ENCODE peak calls at places on chromosomes 4 and X, in seven cellular contexts. Q is neural progenitor cell, P is small intestine, C is AG04450, W is breast epithelium, D is AG09309, L is lower lobe of right lung. Y is an unnamed sample.

GRCh38 chr4:182289809-182290208 is 46.6 kb downstream of the TENM3 start:
- DNase-seq in D (no peak), C (no peak), L (no peak), W (no peak), Q (no peak), P (no peak), Y (no peak)

GRCh38 chrX:132480581-132481203 is 8.1 kb downstream of the MBNL3 start:
- DNase-seq in L (peak; percentile 50), Q (no peak), W (no peak), C (no peak), D (peak; percentile 73), P (peak; percentile 75), Y (no peak)

GRCh38 chrX:103250977-103251376 is 4.0 kb downstream of the TCEAL8 start:
- DNase-seq in Q (no peak), W (no peak), L (no peak), D (no peak), P (no peak), C (no peak), Y (no peak)

GRCh38 chrX:71619193-71619592 is 882 bp upstream of the CXCR3 start:
- DNase-seq in L (no peak), D (no peak), P (no peak), W (no peak), Q (no peak), C (no peak), Y (no peak)

GRCh38 chrX:51836823-51837222 is 56.6 kb upstream of the MAGED1 start:
- DNase-seq in L (no peak), W (no peak), D (no peak), C (no peak), Q (no peak), P (peak; percentile 13), Y (no peak)

GRCh38 chrX:118528089-118528753 is 32.6 kb downstream of the DOCK11 start:
- DNase-seq in L (no peak), D (no peak), Q (no peak), P (peak; percentile 25), C (no peak), W (no peak), Y (no peak)

GRCh38 chr4:149343614-149344013 is 472.0 kb downstream of the IQCM start:
- DNase-seq in C (no peak), Q (no peak), P (no peak), L (no peak), W (no peak), D (no peak), Y (no peak)

GRCh38 chr4:54099959-54100606 is at the start of gene GSX2:
- DNase-seq in P (no peak), Q (peak; percentile 54), D (no peak), C (no peak), W (no peak), L (no peak), Y (no peak)

GRCh38 chr4:52701207-52701606 is 42.1 kb upstream of the USP46 start:
- DNase-seq in Q (no peak), C (no peak), D (no peak), L (no peak), P (no peak), W (no peak), Y (no peak)

GRCh38 chr4:15544196-15544730 is 74.6 kb downstream of the CC2D2A start:
- DNase-seq in P (no peak), L (no peak), W (no peak), D (no peak), Q (peak; percentile 17), C (no peak), Y (no peak)

GRCh38 chr4:18480928-18481327 is 459.4 kb upstream of the LCORL start:
- DNase-seq in L (no peak), W (no peak), D (no peak), Q (no peak), P (peak; percentile 12), C (no peak), Y (no peak)

GRCh38 chrX:153644356-153645125 is 2.5 kb upstream of the DUSP9 start:
- DNase-seq in W (no peak), D (no peak), C (no peak), P (no peak), L (no peak), Q (peak; percentile 60), Y (no peak)

DNA sequence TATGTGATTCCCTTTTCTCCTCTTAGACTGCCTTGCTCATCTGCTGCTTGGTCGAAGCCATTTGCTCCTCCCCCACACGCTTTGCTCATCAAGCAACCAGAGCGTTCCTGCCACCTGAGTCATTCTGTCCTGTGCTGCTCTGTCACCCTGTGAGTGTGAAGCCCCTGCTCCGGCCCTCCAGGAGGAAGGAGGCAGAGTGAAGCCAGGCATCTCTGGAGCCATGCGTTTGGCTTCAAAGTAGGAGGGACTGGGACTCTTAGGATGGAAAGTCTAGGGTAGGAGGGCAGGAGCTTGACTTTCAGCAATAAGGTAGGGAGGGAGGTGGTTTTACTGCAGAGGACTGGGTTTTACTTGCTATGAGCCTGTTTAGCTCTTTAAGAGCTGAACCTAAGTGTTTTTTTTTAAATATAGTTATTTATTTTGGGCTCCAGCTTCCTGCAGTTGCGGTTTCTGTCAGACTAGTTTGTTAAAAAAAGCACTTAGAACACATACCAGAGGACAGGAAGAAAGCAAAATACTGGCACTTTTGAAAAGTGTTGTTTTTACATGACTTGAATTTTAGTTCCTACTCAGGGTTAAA is 63.6 kb downstream of the SPINK2 start:
- DNase-seq in D (peak; percentile 48), P (peak; percentile 65), L (peak; percentile 65), Q (peak; percentile 63), W (peak; percentile 75), C (peak; percentile 70), Y (peak; percentile 73)
- H3K4me3 ChIP-seq in D (no peak overlapping the region), P (no peak overlapping the region), L (peak overlapping the region; percentile 14), Q (no peak overlapping the region), W (no peak overlapping the region), C (peak overlapping the region; percentile 25), Y (no peak overlapping the region)

DNA sequence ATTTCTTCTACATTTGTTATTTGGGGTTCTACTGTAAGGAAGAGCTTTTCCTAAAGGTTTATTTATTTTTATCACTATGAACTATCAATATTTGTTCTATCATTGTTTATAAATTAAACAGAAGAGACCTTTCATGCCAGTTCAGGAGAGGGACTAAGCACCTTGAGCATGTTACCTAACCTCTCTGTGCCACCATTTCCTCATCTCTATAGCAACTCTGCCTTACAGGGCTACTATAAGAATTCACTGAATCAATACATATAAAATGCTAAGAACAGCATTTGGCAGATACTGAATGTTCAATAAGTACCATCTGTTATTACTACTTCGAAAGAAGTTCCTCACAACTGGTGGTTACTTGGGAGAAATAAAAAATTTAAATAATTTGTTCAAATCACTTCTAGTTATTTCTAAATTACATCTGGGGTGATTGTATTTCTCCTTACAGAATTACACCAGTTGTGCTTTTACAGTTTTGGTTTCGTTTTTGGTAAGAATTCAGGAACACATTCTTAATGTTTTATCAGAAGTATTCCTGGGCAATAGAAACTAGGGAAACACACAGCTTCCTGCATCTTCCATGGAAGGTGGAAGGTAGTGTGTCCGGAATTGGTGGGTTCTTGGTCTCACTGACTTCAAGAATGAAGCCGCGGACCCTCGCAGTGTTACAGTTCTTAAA is 32.9 kb downstream of the EREG start:
- DNase-seq in W (no peak), L (no peak), D (no peak), Q (no peak), P (peak; percentile 65), C (no peak), Y (no peak)
- H3K4me3 ChIP-seq in W (peak overlapping the region; percentile 31), L (peak overlapping the region; percentile 43), D (no peak overlapping the region), Q (no peak overlapping the region), P (peak overlapping the region; percentile 26), C (no peak overlapping the region), Y (peak overlapping the region; percentile 46)

DNA sequence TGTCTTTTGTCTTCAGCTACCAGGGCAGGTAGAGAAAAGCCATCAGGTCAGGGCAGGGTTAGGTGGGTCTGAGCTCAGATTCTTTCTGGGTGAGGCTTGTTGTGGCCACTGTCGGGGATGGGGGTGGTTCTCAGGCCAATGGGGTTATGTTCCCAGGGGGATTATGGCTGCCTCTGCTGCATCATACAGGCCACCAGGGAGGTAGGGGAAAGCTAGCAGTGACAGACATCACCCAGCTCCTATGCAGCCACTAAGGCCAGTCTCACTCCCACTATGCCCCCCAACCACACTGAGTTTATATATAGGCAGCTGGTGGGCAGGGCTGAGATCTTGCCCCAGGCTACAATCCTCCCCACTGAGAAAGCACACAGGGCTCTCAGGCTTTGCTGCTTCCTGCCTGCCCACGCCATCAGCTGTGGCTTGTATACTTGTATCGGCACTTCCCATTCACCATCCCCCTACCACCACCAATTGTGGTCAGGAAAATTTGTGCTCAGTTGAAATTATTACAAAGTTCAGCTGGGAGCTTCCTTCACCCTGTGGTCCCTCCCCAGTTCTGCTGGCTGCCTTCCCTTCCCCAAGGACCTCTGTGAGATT is 72.6 kb upstream of the PTPN13 start:
- DNase-seq in C (no peak), W (no peak), P (no peak), D (no peak), L (peak; percentile 52), Q (no peak), Y (no peak)
- H3K4me3 ChIP-seq in C (no peak overlapping the region), W (no peak overlapping the region), P (no peak overlapping the region), D (no peak overlapping the region), L (no peak overlapping the region), Q (no peak overlapping the region), Y (no peak overlapping the region)

DNA sequence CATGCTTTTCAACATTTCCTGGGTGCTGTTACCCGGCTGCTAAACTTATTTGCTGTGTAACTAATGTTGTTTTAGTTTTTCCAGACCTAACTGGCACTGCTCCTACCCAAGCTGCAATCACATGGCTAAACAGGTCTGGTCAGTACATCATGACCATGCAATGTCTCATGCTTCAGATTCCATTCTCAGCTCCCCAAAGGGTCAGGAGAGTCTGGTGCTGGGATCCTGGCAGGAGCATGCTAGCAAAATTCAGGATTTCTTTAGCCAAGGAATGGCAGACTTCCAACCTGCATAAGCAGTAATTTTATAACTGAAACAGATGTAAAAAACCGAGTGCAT is 12.6 kb upstream of the CENPU start:
- DNase-seq in L (no peak), C (peak; percentile 58), Q (no peak), D (peak; percentile 77), W (peak; percentile 85), P (no peak), Y (no peak)
- H3K4me3 ChIP-seq in L (no peak overlapping the region), C (no peak overlapping the region), Q (no peak overlapping the region), D (no peak overlapping the region), W (no peak overlapping the region), P (no peak overlapping the region), Y (peak overlapping the region; percentile 59)

GRCh38 chrX:150567645-150568319 is 639 bp upstream of the MTM1 start:
- DNase-seq in C (no peak), Q (peak; percentile 19), P (no peak), W (no peak), D (no peak), L (no peak), Y (no peak)
- H3K4me3 ChIP-seq in C (peak overlapping the region; percentile 25), Q (no peak overlapping the region), P (no peak overlapping the region), W (peak overlapping the region; percentile 68), D (no peak overlapping the region), L (peak overlapping the region; percentile 37), Y (peak overlapping the region; percentile 29)

GRCh38 chr4:6606465-6607235 is 31.7 kb downstream of the MAN2B2 start:
- DNase-seq in W (no peak), D (no peak), Q (no peak), P (no peak), L (no peak), C (no peak), Y (no peak)

GRCh38 chr4:6609415-6610079 is 30.9 kb upstream of the MRFAP1 start:
- DNase-seq in W (no peak), C (no peak), L (no peak), Q (no peak), D (no peak), P (no peak), Y (no peak)

GRCh38 chr4:6610856-6611430 is 29.5 kb upstream of the MRFAP1 start:
- DNase-seq in D (no peak), W (no peak), P (no peak), Q (no peak), C (no peak), L (no peak), Y (no peak)

GRCh38 chr4:6607368-6608050 is 32.5 kb downstream of the MAN2B2 start:
- DNase-seq in P (no peak), W (no peak), L (no peak), Q (no peak), D (no peak), C (no peak), Y (no peak)

GRCh38 chr4:6608758-6609414 is 31.6 kb upstream of the MRFAP1 start:
- DNase-seq in Q (peak; percentile 58), L (no peak), P (no peak), C (no peak), W (no peak), D (no peak), Y (no peak)
- H3K4me3 ChIP-seq in Q (no peak overlapping the region), L (no peak overlapping the region), P (no peak overlapping the region), C (no peak overlapping the region), W (no peak overlapping the region), D (no peak overlapping the region), Y (no peak overlapping the region)

Y was measured in coronary artery.